ENCODE peak calls at places on chromosomes 13 and 19, in ten cellular contexts. S is breast epithelium, H is Peyer's patch, Z is stomach, I is IMR-90, D is uterus, E is H1, K is upper lobe of left lung, R is heart left ventricle, J is tibial nerve. O is an unnamed sample.

GRCh38 chr13:109426690-109426990 is 359.7 kb downstream of the IRS2 start:
- DNase-seq in S (no peak), H (no peak), Z (no peak), I (no peak), D (no peak), E (no peak), K (no peak), R (no peak), J (no peak), O (no peak)

GRCh38 chr19:13033819-13034611 is 38.7 kb downstream of the NFIX start:
- DNase-seq in S (peak; percentile 77), H (peak; percentile 46), Z (peak; percentile 77), I (peak; percentile 45), D (peak; percentile 80), E (peak; percentile 86), K (no peak), R (peak; percentile 92), J (peak; percentile 68), O (peak; percentile 95)

GRCh38 chr13:40452741-40453665 is 213.4 kb downstream of the FOXO1 start:
- DNase-seq in S (no peak), H (no peak), Z (no peak), I (peak; percentile 8), D (no peak), E (no peak), K (no peak), R (no peak), J (no peak), O (peak; percentile 22)

GRCh38 chr13:99800004-99800403 is 171.6 kb downstream of the ZIC5 start:
- DNase-seq in S (no peak), H (no peak), Z (no peak), I (no peak), D (no peak), E (no peak), K (no peak), R (no peak), J (no peak), O (no peak)

GRCh38 chr13:31174018-31174417 is 12.3 kb upstream of the HSPH1 start:
- DNase-seq in S (no peak), H (no peak), Z (no peak), I (peak; percentile 77), D (no peak), E (no peak), K (no peak), R (no peak), J (no peak), O (no peak)

GRCh38 chr19:5890099-5890498 is 13.5 kb downstream of the NDUFA11 start:
- DNase-seq in S (no peak), H (no peak), Z (no peak), I (no peak), D (no peak), E (no peak), K (no peak), R (no peak), J (no peak), O (no peak)

GRCh38 chr13:99970761-99971575 is 599 bp downstream of the ZIC5 start:
- DNase-seq in S (no peak), H (no peak), Z (no peak), I (no peak), D (no peak), E (peak; percentile 84), K (peak; percentile 74), R (no peak), J (no peak), O (no peak)

GRCh38 chr13:108609353-108609752 is 20.1 kb upstream of the MYO16 start:
- DNase-seq in S (no peak), H (no peak), Z (no peak), I (peak; percentile 49), D (no peak), E (no peak), K (no peak), R (no peak), J (no peak), O (no peak)

GRCh38 chr19:1725100-1726064 is 27.9 kb upstream of the ONECUT3 start:
- DNase-seq in S (no peak), H (no peak), Z (peak; percentile 65), I (peak; percentile 28), D (no peak), E (peak; percentile 86), K (peak; percentile 90), R (peak; percentile 46), J (peak; percentile 5), O (no peak)

GRCh38 chr19:850221-850978 is 1.7 kb upstream of the ELANE start:
- DNase-seq in S (peak; percentile 84), H (peak; percentile 42), Z (peak; percentile 83), I (peak; percentile 81), D (peak; percentile 94), E (no peak), K (peak; percentile 92), R (peak; percentile 94), J (peak; percentile 94), O (peak; percentile 91)

GRCh38 chr13:90615236-90615635 is 732.3 kb upstream of the MIR17HG start:
- DNase-seq in S (no peak), H (no peak), Z (no peak), I (no peak), D (no peak), E (no peak), K (no peak), R (no peak), J (no peak), O (no peak)

GRCh38 chr13:67061750-67062149 is 168.4 kb downstream of the PCDH9 start:
- DNase-seq in S (no peak), H (no peak), Z (no peak), I (peak; percentile 20), D (no peak), E (no peak), K (no peak), R (no peak), J (no peak), O (no peak)

GRCh38 chr13:50122465-50122864 is 107.2 kb downstream of the KCNRG start:
- DNase-seq in S (no peak), H (no peak), Z (no peak), I (no peak), D (no peak), E (no peak), K (no peak), R (no peak), J (no peak), O (no peak)

GRCh38 chr13:98542568-98543379 is 34.1 kb downstream of the STK24 start:
- DNase-seq in S (no peak), H (peak; percentile 60), Z (no peak), I (no peak), D (no peak), E (no peak), K (no peak), R (no peak), J (no peak), O (no peak)
- H3K4me3 ChIP-seq in S (peak overlapping the region; percentile 29), H (no peak overlapping the region), Z (peak overlapping the region; percentile 18), I (no peak overlapping the region), D (no peak overlapping the region), E (no peak overlapping the region), K (peak overlapping the region; percentile 25), R (no peak overlapping the region), J (peak overlapping the region; percentile 9), O (no peak overlapping the region)

GRCh38 chr19:42249769-42250168 is 5.2 kb downstream of the ERF start:
- DNase-seq in S (no peak), H (no peak), Z (no peak), I (no peak), D (no peak), E (no peak), K (no peak), R (no peak), J (no peak), O (no peak)

GRCh38 chr19:42250249-42250665 is 4.7 kb downstream of the ERF start:
- DNase-seq in S (peak; percentile 22), H (no peak), Z (no peak), I (no peak), D (no peak), E (no peak), K (peak; percentile 73), R (peak; percentile 67), J (no peak), O (no peak)

GRCh38 chr19:42247631-42248199 is 5.3 kb upstream of the GSK3A start:
- DNase-seq in S (no peak), H (no peak), Z (no peak), I (no peak), D (no peak), E (no peak), K (no peak), R (no peak), J (no peak), O (no peak)

GRCh38 chr19:42248270-42249148 is 6.1 kb upstream of the GSK3A start:
- DNase-seq in S (no peak), H (no peak), Z (no peak), I (no peak), D (no peak), E (no peak), K (peak; percentile 85), R (no peak), J (no peak), O (no peak)

DNA sequence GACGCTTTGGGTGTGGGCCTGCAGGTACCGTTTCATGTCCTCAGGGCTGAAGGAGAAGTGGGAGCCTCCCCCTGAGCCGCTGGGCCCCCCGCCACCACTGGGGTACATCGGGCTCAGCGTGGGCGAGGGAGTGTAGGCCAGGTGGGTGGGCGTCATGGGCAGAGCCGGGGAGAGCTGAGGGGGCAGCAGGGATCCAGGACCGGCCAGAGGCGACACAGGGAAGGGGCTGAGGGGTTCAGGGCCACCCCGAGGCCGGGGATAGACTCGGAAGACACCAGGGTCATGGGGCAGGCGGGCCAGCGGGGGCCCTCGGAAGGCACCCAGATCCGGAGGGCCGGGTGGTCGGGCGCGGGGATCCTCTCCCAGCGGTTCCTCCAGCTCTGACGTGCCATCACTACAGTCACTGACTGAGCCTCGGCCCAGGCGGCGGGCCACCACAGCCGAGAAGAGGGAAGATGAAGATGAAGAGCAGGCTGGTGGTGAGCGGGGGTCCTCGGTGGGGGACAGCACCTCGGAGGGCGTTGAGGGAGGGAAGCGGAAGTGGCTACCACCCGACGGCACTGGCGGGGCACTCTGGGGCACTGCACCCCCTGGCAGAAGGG is 5.7 kb downstream of the ERF start:
- DNase-seq in S (no peak), H (no peak), Z (no peak), I (no peak), D (no peak), E (no peak), K (peak; percentile 82), R (no peak), J (no peak), O (no peak)
- H3K4me1 ChIP-seq in S (peaks cover 28% of the 10 kb centered on the region), H (peaks cover 17% of the 10 kb centered on the region), Z (peaks cover 84% of the 10 kb centered on the region), I (peaks cover 25% of the 10 kb centered on the region), D (peaks cover 25% of the 10 kb centered on the region), E (peaks cover 21% of the 10 kb centered on the region), K (peaks cover 70% of the 10 kb centered on the region), R (peaks cover 63% of the 10 kb centered on the region), J (peaks cover 65% of the 10 kb centered on the region), O (peaks cover 57% of the 10 kb centered on the region)

GRCh38 chr19:4499855-4500254 is 18.4 kb downstream of the PLIN4 start:
- DNase-seq in S (no peak), H (no peak), Z (no peak), I (no peak), D (no peak), E (no peak), K (peak; percentile 62), R (no peak), J (no peak), O (no peak)
- TF ChIP-seq POLR2A in S (no peak), H (no peak), Z (no peak), I (no peak), D (no peak), E (no peak), K (no peak), R (no peak), J (no peak), O (no peak)

DNA sequence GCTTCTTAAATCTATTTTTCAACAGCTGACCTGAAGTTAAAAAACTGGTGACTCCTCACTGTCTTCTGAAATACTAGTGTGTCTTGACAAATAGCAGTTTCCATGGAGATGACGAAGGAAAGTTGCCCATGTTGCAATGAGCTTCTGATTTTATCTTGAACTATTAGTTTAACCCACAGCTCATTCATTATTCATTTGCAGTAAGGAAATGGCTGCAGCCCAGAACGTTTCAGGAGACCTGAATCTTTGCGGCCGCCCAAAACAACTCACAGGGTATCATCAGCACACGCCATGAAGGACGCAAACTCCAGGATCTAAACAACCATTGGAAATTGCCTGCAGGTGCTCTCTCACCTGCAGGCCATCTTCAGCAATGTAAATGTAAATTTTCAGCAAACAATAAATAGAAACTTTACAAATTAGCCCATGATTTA is 142.5 kb downstream of the DCLK1 start:
- DNase-seq in S (no peak), H (no peak), Z (no peak), I (no peak), D (no peak), E (peak; percentile 32), K (no peak), R (no peak), J (no peak), O (no peak)
- H3K4me3 ChIP-seq in S (no peak overlapping the region), H (no peak overlapping the region), Z (no peak overlapping the region), I (no peak overlapping the region), D (no peak overlapping the region), E (no peak overlapping the region), K (no peak overlapping the region), R (no peak overlapping the region), J (no peak overlapping the region), O (no peak overlapping the region)